ENCODE peak calls at places on chromosomes 11 and 22, in nine cellular contexts. F, J, A, V, B, G, C, X and Q are unnamed samples.

GRCh38 chr11:66002648-66003225 is 434 bp downstream of the BANF1 start:
- DNase-seq in F (peak; percentile 91), A (peak; percentile 57), J (peak; percentile 63), X (peak; percentile 70), V (peak; percentile 39), G (no peak), C (no peak), B (peak; percentile 84), Q (no peak)

GRCh38 chr11:74100231-74100630 is 70.6 kb downstream of the C2CD3 start:
- DNase-seq in B (no peak), J (no peak), G (no peak), A (no peak), X (no peak), C (no peak), F (no peak), V (no peak), Q (no peak)

GRCh38 chr11:62048101-62048500 is 75.7 kb upstream of the INCENP start:
- DNase-seq in V (no peak), G (peak; percentile 62), A (no peak), C (no peak), F (no peak), X (no peak), B (no peak), J (no peak), Q (no peak)

GRCh38 chr11:117420598-117420997 is 92.9 kb downstream of the CEP164 start:
- DNase-seq in C (no peak), J (no peak), G (no peak), F (no peak), A (no peak), B (no peak), V (no peak), X (no peak), Q (no peak)

GRCh38 chr11:43735931-43736330 is 55.4 kb downstream of the HSD17B12 start:
- DNase-seq in B (no peak), X (no peak), C (no peak), G (peak; percentile 67), J (no peak), A (no peak), F (no peak), V (peak; percentile 24), Q (no peak)

GRCh38 chr11:117703209-117703608 is 93.8 kb downstream of the DSCAML1 start:
- DNase-seq in B (no peak), X (no peak), C (no peak), A (no peak), V (no peak), F (no peak), G (no peak), J (no peak), Q (no peak)

GRCh38 chr22:50542416-50542927 is 3.2 kb upstream of the KLHDC7B start:
- DNase-seq in J (no peak), B (peak; percentile 57), C (no peak), G (peak; percentile 73), A (no peak), V (no peak), F (peak; percentile 54), X (no peak), Q (no peak)

GRCh38 chr11:131671764-131672163 is 301.3 kb downstream of the NTM start:
- DNase-seq in A (no peak), X (no peak), C (no peak), V (peak; percentile 79), G (no peak), B (no peak), J (no peak), F (no peak), Q (no peak)

GRCh38 chr11:11798586-11799438 is 43.0 kb upstream of the USP47 start:
- DNase-seq in F (peak; percentile 90), X (peak; percentile 91), G (no peak), J (peak; percentile 82), A (peak; percentile 74), V (peak; percentile 86), B (peak; percentile 64), C (peak; percentile 83), Q (no peak)

GRCh38 chr11:35688023-35688422 is 25.4 kb downstream of the TRIM44 start:
- DNase-seq in C (no peak), B (no peak), X (no peak), A (no peak), J (no peak), V (no peak), G (peak; percentile 33), F (no peak), Q (no peak)

GRCh38 chr11:114236829-114237228 is 59.4 kb upstream of the NNMT start:
- DNase-seq in V (no peak), F (no peak), B (no peak), A (no peak), G (no peak), X (no peak), J (no peak), C (no peak), Q (no peak)

GRCh38 chr22:46001426-46002106 is 24.6 kb upstream of the WNT7B start:
- DNase-seq in F (peak; percentile 58), J (no peak), X (no peak), A (no peak), G (no peak), B (no peak), V (no peak), C (no peak), Q (no peak)

GRCh38 chr11:96013459-96014213 is 89.7 kb upstream of the MTMR2 start:
- DNase-seq in J (no peak), X (no peak), C (no peak), V (no peak), G (no peak), A (no peak), B (no peak), F (no peak), Q (no peak)

GRCh38 chr22:42719656-42720262 is 911 bp downstream of the A4GALT start:
- DNase-seq in F (peak; percentile 51), B (peak; percentile 37), X (no peak), C (no peak), J (peak; percentile 30), A (no peak), V (peak; percentile 68), G (no peak), Q (no peak)

GRCh38 chr22:42717197-42717967 is 3.3 kb downstream of the A4GALT start:
- DNase-seq in A (no peak), B (no peak), V (peak; percentile 75), J (peak; percentile 72), X (no peak), C (no peak), F (no peak), G (peak; percentile 11), Q (no peak)

GRCh38 chr22:42720263-42721044 is at the start of gene A4GALT:
- DNase-seq in A (no peak), X (no peak), G (no peak), V (peak; percentile 54), J (no peak), C (peak; percentile 48), B (peak; percentile 80), F (peak; percentile 58), Q (no peak)

GRCh38 chr22:42721045-42721434 is 370 bp upstream of the A4GALT start:
- DNase-seq in A (no peak), F (peak; percentile 54), J (no peak), C (no peak), V (peak; percentile 68), X (no peak), G (no peak), B (no peak), Q (no peak)

GRCh38 chr22:42719133-42719532 is 1.5 kb downstream of the A4GALT start:
- DNase-seq in F (no peak), A (no peak), X (no peak), C (no peak), V (peak; percentile 27), J (no peak), G (no peak), B (peak; percentile 16), Q (no peak)
- TF ChIP-seq CTCF in F (peak; percentile 10), A (no peak), X (no peak), C (no peak), V (no peak), J (peak; percentile 15), G (no peak), B (no peak), Q (no peak)

DNA sequence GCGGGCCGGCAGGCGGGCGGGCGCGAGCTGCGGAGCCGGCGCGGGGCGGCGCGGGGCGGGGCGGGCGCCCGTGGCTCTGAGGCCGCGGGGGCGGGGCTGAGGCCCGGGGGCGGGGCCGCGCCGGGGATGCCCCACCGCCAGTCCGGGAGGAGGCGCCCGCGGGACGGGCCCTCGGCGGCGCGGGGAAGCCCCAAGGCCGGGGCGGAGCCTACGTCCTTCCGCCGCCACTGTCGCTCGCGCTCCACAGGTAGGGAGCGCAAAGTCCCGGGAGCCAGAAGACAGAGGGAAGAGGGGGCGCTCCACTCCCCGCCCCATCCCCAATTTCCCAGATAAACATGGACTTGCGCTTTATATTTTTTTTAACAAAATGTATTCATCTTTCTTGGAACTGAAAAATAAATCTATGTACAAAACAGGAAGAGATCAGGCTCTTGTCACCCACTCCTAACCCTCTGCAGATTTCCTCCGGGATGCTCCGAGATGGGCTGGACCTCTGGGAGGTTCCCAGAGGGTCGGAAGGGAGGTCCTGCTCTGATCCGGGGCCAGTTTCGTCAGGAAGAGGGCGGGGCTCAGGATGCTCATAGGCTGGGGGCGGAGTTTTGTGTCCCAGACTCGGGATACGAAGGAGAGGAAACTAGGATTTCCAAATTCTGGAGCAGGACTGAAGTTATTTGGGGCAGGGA is at the start of gene MAP4K2:
- DNase-seq in A (peak; percentile 88), B (peak; percentile 98), C (peak; percentile 90), V (peak; percentile 98), J (peak; percentile 91), G (peak; percentile 77), F (peak; percentile 92), X (peak; percentile 94), Q (peak; percentile 87)
- TF ChIP-seq CTCF in A (no peak), B (peak; percentile 20), C (peak; percentile 20), V (peak; percentile 21), J (no peak), G (no peak), F (peak; percentile 38), X (no peak), Q (no peak)

GRCh38 chr11:33532257-33532656 is 168.4 kb downstream of the C11orf91 start:
- DNase-seq in X (no peak), A (no peak), J (no peak), G (no peak), F (no peak), B (no peak), C (no peak), V (peak; percentile 9), Q (no peak)
- TF ChIP-seq CTCF in X (no peak), A (no peak), J (no peak), G (no peak), F (no peak), B (no peak), C (no peak), V (peak; percentile 27), Q (no peak)

GRCh38 chr11:13965337-13965736 is 2.8 kb downstream of the SPON1 start:
- DNase-seq in C (no peak), F (no peak), B (no peak), X (peak; percentile 47), V (peak; percentile 33), A (no peak), J (no peak), G (no peak), Q (no peak)

GRCh38 chr11:13966486-13966885 is 4.0 kb downstream of the SPON1 start:
- DNase-seq in C (no peak), X (no peak), A (no peak), V (no peak), J (no peak), B (no peak), F (no peak), G (no peak), Q (no peak)

GRCh38 chr11:13972958-13973357 is 10.4 kb downstream of the SPON1 start:
- DNase-seq in F (no peak), B (no peak), C (no peak), G (no peak), X (no peak), J (no peak), A (no peak), V (no peak), Q (no peak)

GRCh38 chr11:13972033-13972910 is 9.7 kb downstream of the SPON1 start:
- DNase-seq in J (peak; percentile 41), B (no peak), X (no peak), C (no peak), G (no peak), A (peak; percentile 53), V (no peak), F (no peak), Q (no peak)

GRCh38 chr11:13970986-13971385 is 8.5 kb downstream of the SPON1 start:
- DNase-seq in A (peak; percentile 37), J (no peak), B (no peak), C (no peak), F (no peak), V (peak; percentile 59), X (peak; percentile 42), G (peak; percentile 23), Q (no peak)
- TF ChIP-seq CTCF in A (peak; percentile 39), J (no peak), B (no peak), C (peak; percentile 18), F (no peak), V (peak; percentile 57), X (no peak), G (peak; percentile 75), Q (no peak)